ENCODE peak calls at places on chromosome 1, in ten cellular contexts. H, C, T, Q, Y, V, S, U, E and R are unnamed samples.

GRCh38 chr1:159055181-159055621 is 21.4 kb downstream of the AIM2 start:
- DNase-seq in H (no peak), C (no peak), T (no peak), Q (no peak), Y (peak; percentile 42), V (no peak), S (no peak), U (no peak), E (no peak), R (no peak)

GRCh38 chr1:36522021-36522420 is 39.3 kb upstream of the CSF3R start:
- DNase-seq in H (no peak), C (no peak), T (no peak), Q (no peak), Y (no peak), V (no peak), S (no peak), U (no peak), E (no peak), R (no peak)

GRCh38 chr1:26281091-26281958 is 1.4 kb downstream of the SH3BGRL3 start:
- DNase-seq in H (no peak), C (no peak), T (no peak), Q (no peak), Y (no peak), V (peak; percentile 54), S (peak; percentile 11), U (no peak), E (no peak), R (no peak)

GRCh38 chr1:31750858-31751638 is 13.1 kb downstream of the ADGRB2 start:
- DNase-seq in H (no peak), C (peak; percentile 78), T (no peak), Q (peak; percentile 63), Y (no peak), V (peak; percentile 50), S (peak; percentile 73), U (no peak), E (no peak), R (peak; percentile 77)

GRCh38 chr1:58572691-58573090 is 4.4 kb downstream of the TACSTD2 start:
- DNase-seq in H (no peak), C (no peak), T (peak; percentile 17), Q (no peak), Y (peak; percentile 81), V (no peak), S (no peak), U (peak; percentile 78), E (no peak), R (no peak)

GRCh38 chr1:211603191-211603701 is 24.3 kb upstream of the SLC30A1 start:
- DNase-seq in H (no peak), C (no peak), T (no peak), Q (no peak), Y (peak; percentile 84), V (no peak), S (no peak), U (no peak), E (no peak), R (peak; percentile 50)

GRCh38 chr1:152543808-152544207 is 22.8 kb downstream of the LCE3E start:
- DNase-seq in H (no peak), C (no peak), T (no peak), Q (no peak), Y (no peak), V (no peak), S (no peak), U (no peak), E (no peak), R (no peak)

GRCh38 chr1:175094626-175095025 is 27.0 kb downstream of the TNN start:
- DNase-seq in H (no peak), C (no peak), T (no peak), Q (no peak), Y (no peak), V (no peak), S (no peak), U (no peak), E (no peak), R (no peak)

GRCh38 chr1:228100822-228101613 is 2.1 kb downstream of the C1orf35 start:
- DNase-seq in H (no peak), C (no peak), T (no peak), Q (no peak), Y (no peak), V (peak; percentile 11), S (no peak), U (no peak), E (no peak), R (no peak)

GRCh38 chr1:7594002-7594713 is 176.9 kb upstream of the VAMP3 start:
- DNase-seq in H (no peak), C (no peak), T (no peak), Q (no peak), Y (no peak), V (no peak), S (no peak), U (no peak), E (no peak), R (no peak)

GRCh38 chr1:12047120-12047876 is 15.8 kb upstream of the TNFRSF8 start:
- DNase-seq in H (peak; percentile 53), C (peak; percentile 52), T (no peak), Q (peak; percentile 47), Y (no peak), V (no peak), S (peak; percentile 50), U (no peak), E (no peak), R (peak; percentile 43)

GRCh38 chr1:11772458-11772857 is 10.5 kb downstream of the C1orf167 start:
- DNase-seq in H (no peak), C (no peak), T (no peak), Q (no peak), Y (no peak), V (no peak), S (no peak), U (no peak), E (no peak), R (no peak)